ENCODE peak calls at places on chromosomes 7 and 10, in six cellular contexts. W is heart right ventricle, H is psoas muscle, Q is GM23338, R is pancreas, L is SK-N-SH. M is an unnamed sample. For H3K36me3, the result is how much of the 10 kb centered on the place peaks cover.

GRCh38 chr7:123573371-123573770 is 15.8 kb upstream of the NDUFA5 start:
- DNase-seq in W (no peak), L (no peak), Q (peak), R (no peak), H (no peak), M (no peak)

GRCh38 chr7:82091126-82091682 is 321.4 kb upstream of the HGF start:
- DNase-seq in L (peak), W (no peak), R (no peak), Q (no peak), H (no peak), M (no peak)

GRCh38 chr7:88229302-88229870 is 9.5 kb upstream of the SRI start:
- DNase-seq in H (no peak), L (no peak), Q (no peak), W (no peak), R (no peak), M (no peak)

GRCh38 chr7:90209776-90210175 is 1.8 kb upstream of the STEAP2 start:
- DNase-seq in W (no peak), H (no peak), Q (no peak), R (no peak), L (no peak), M (no peak)

GRCh38 chr10:49285232-49285631 is 13.7 kb upstream of the C10orf71 start:
- DNase-seq in Q (no peak), W (no peak), L (no peak), H (no peak), R (no peak), M (no peak)

GRCh38 chr10:114709966-114710365 is 51.9 kb upstream of the ABLIM1 start:
- DNase-seq in Q (no peak), H (no peak), W (no peak), L (no peak), R (no peak), M (no peak)

GRCh38 chr10:124703778-124704427 is 40.3 kb downstream of the FAM53B start:
- DNase-seq in R (peak), Q (no peak), L (no peak), W (peak), H (peak), M (peak)

GRCh38 chr10:53836638-53837037 is 964.4 kb downstream of the PCDH15 start:
- DNase-seq in Q (no peak), R (no peak), L (peak), W (no peak), H (no peak), M (no peak)

GRCh38 chr10:130990536-130990935 is 321.0 kb downstream of the TCERG1L start:
- DNase-seq in Q (no peak), L (no peak), W (no peak), H (no peak), R (no peak), M (no peak)

GRCh38 chr7:142303650-142304049 is 45.8 kb upstream of the PRSS58 start:
- DNase-seq in Q (peak), L (peak), W (no peak), R (no peak), H (no peak), M (no peak)

GRCh38 chr10:33142290-33142689 is 184.3 kb upstream of the ITGB1 start:
- DNase-seq in H (no peak), W (peak), R (no peak), Q (no peak), L (no peak), M (no peak)

GRCh38 chr7:26648429-26649015 is 215.9 kb downstream of the SKAP2 start:
- DNase-seq in W (no peak), Q (no peak), L (no peak), R (no peak), H (no peak), M (no peak)

GRCh38 chr7:32915041-32915536 is 23.5 kb upstream of the KBTBD2 start:
- DNase-seq in R (no peak), W (no peak), H (no peak), L (no peak), Q (no peak), M (no peak)

DNA sequence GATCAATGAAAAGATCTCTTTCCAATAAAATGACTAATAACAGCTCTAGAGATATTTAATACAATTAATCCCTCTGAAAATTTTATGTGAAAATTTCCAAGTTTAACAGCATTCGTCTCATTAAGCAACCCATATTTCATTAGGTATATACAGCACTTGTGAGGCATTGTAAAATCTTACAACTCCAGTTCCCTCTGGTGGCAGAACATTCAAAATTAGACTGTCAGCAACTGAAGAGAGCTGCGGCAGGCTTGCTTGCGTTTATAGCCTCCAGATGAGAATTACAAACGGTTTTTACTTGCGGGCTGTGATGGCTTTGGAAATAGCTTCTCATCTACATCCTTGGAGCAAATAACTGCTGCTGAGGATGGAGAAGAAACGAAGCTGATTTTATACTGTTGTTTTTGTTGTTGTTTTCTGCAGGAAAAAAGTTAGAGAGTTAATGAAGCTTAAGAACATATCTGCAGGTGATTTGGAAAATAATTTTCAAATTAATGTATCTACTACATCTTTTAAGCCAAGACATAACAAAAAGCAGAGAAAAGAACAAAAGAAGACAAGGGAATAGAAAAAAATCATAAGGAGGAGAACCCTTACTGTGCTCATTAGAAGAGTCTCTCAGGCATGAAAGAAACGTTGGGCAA is 171.3 kb downstream of the MAGI2 start:
- DNase-seq in W (no peak), L (peak), R (no peak), H (no peak), Q (peak), M (no peak)
- TF ChIP-seq CTCF in W (peak), L (peak), R (no peak), H (peak), Q (peak), M (no peak)

GRCh38 chr10:30842185-30842584 is 189.5 kb downstream of the ZNF438 start:
- DNase-seq in L (no peak), Q (no peak), R (no peak), W (no peak), H (no peak), M (no peak)
- H3K36me3 ChIP-seq in L (under half), Q (under half), R (under half), W (under half), H (under half), M (under half)

GRCh38 chr10:51896849-51897248 is 197.5 kb upstream of the CSTF2T start:
- DNase-seq in H (no peak), L (no peak), R (no peak), Q (no peak), W (no peak), M (no peak)

GRCh38 chr10:51892313-51892712 is 192.9 kb upstream of the CSTF2T start:
- DNase-seq in W (no peak), H (no peak), R (no peak), Q (no peak), L (no peak), M (no peak)

GRCh38 chr10:51894752-51895151 is 195.4 kb upstream of the CSTF2T start:
- DNase-seq in H (no peak), Q (no peak), L (no peak), R (no peak), W (no peak), M (no peak)

GRCh38 chr10:51895209-51895608 is 195.8 kb upstream of the CSTF2T start:
- DNase-seq in W (peak), Q (no peak), L (no peak), R (no peak), H (peak), M (no peak)

GRCh38 chr10:51892965-51893658 is 193.7 kb upstream of the CSTF2T start:
- DNase-seq in R (no peak), L (peak), W (no peak), H (no peak), Q (peak), M (no peak)
- TF ChIP-seq CTCF in R (no peak), L (peak), W (no peak), H (peak), Q (peak), M (no peak)

GRCh38 chr7:131106681-131107342 is 220.9 kb upstream of the MKLN1 start:
- DNase-seq in L (peak), W (peak), H (peak), Q (peak), R (peak), M (peak)

GRCh38 chr7:131105803-131106680 is 221.6 kb upstream of the MKLN1 start:
- DNase-seq in H (peak), W (peak), Q (peak), R (peak), L (peak), M (peak)

GRCh38 chr7:131103997-131104396 is 223.7 kb upstream of the MKLN1 start:
- DNase-seq in L (no peak), W (no peak), Q (no peak), R (no peak), H (no peak), M (no peak)

GRCh38 chr7:131105294-131105802 is 222.3 kb upstream of the MKLN1 start:
- DNase-seq in W (no peak), R (no peak), Q (peak), L (no peak), H (no peak), M (peak)

GRCh38 chr7:131104611-131105293 is 222.9 kb upstream of the MKLN1 start:
- DNase-seq in R (no peak), Q (no peak), H (no peak), W (no peak), L (no peak), M (no peak)
- H3K36me3 ChIP-seq in R (under half), Q (under half), H (under half), W (under half), L (under half), M (under half)

DNA sequence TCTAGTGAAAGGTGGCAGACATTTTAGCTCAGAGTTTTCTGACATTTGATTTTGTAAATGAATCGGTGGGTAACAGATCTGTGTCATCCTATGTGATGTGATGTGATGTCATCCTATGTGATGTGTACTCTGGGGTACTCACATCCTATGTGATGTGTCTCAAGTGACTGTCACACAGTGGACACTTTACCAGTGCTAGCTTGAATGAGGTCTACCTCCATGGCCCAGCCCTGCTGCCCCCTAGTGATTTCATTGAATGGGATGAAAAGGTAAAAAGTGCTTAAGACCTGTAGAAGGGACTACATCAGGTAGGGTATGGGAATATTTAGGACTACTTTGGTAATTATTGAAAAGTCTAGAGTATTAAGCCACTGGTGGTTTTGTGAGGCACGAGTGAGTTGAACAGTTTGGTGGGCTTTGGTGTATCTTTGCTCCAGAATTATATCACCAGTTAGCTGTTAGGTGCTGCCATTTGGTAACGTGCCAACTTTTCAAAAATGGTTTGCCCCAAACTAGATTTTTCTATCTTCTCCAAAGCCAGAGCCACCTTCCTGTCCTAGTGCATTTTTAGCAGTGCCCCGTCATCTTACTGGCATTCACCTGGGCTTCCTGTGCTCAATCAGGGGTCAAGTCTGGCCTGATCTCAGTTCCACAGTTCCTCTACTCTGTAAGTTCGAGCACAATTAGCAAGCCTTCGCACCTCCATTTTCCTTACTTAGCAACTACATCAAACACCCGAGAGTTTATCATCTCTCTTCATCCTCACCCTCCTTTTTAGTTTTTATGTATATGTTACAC is 9.7 kb downstream of the EIF4H start:
- DNase-seq in Q (peak), L (peak), H (no peak), W (no peak), R (no peak), M (peak)
- TF ChIP-seq CTCF in Q (peak), L (peak), H (peak), W (no peak), R (no peak), M (no peak)

GRCh38 chr10:11858093-11858492 is 34.9 kb downstream of the PROSER2 start:
- DNase-seq in L (no peak), Q (no peak), W (no peak), H (no peak), R (no peak), M (no peak)

GRCh38 chr10:11853468-11853867 is 30.3 kb downstream of the PROSER2 start:
- DNase-seq in H (no peak), W (no peak), Q (peak), L (no peak), R (no peak), M (no peak)

GRCh38 chr10:11856089-11856488 is 32.9 kb downstream of the PROSER2 start:
- DNase-seq in R (no peak), L (no peak), W (no peak), H (no peak), Q (no peak), M (no peak)

GRCh38 chr10:11854301-11854700 is 31.1 kb downstream of the PROSER2 start:
- DNase-seq in W (no peak), Q (no peak), L (no peak), R (no peak), H (no peak), M (no peak)

DNA sequence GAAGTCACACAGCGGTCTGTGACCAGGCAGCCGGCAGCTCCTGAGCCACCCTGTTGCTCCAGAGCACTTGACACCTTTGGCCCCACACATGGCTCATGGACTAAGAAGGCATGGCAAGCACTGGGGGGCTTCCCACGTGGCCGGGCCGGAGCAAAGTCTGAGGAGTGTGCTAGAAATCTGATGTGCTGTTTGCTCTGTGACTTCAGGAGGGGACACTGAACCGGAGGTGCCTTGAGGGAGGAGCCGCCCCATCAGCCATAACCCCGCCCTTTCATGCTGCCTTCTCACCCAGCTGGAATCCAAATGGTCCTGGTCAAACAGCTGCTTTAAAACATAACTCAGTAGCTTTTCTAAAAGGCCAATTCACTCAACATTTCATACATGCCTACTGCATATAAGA is 33.5 kb downstream of the PROSER2 start:
- DNase-seq in H (no peak), L (no peak), W (no peak), R (no peak), Q (no peak), M (no peak)
- H3K36me3 ChIP-seq in H (under half), L (under half), W (under half), R (under half), Q (under half), M (under half)

GRCh38 chr10:36271631-36272340 is 629.7 kb upstream of the FZD8 start:
- DNase-seq in Q (no peak), H (no peak), L (no peak), R (no peak), W (no peak), M (no peak)

GRCh38 chr10:36266923-36267322 is 624.8 kb upstream of the FZD8 start:
- DNase-seq in W (no peak), H (no peak), Q (no peak), R (no peak), L (no peak), M (no peak)

GRCh38 chr10:36263871-36264270 is 621.8 kb upstream of the FZD8 start:
- DNase-seq in H (no peak), L (no peak), Q (no peak), R (no peak), W (no peak), M (no peak)

DNA sequence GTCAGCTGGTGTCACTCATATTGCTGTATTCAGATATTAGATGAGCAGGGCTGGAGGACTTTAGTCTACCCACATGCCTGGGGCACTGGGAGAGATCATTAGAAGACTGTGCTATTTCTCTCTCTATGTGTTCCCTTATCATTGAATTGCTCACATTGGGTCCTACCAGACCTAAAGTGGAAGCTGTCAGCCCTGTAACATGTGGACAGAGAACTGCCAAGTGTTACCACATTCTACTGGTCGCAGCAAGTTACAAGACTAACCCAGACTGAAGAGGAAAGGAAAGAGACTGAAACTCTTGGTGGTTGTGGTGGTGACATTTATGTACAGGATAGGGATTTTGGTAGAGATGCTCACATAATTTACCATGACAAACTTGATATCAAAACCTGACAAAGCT is 627.1 kb upstream of the FZD8 start:
- DNase-seq in W (no peak), Q (no peak), L (no peak), H (no peak), R (no peak), M (no peak)
- TF ChIP-seq CTCF in W (no peak), Q (no peak), L (no peak), H (no peak), R (no peak), M (no peak)

DNA sequence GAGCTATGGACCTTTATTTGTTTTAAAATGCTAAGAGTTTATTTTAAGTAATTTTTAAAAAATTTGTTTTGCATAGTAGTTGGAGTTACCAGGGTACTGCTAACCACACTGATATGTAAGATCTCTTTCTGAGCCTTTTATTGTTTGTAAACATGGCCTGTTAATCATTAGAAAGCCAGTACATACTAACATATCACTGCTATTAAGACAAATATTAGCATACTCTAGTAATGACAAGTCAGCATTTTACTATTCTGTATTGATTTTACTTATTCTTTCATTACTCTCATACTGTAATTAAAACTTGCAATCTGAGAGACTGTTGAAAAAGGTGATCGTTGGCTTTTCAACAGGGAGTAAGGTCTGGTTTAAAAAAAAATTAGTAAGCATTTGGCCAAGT is 66.7 kb downstream of the PTEN start:
- DNase-seq in W (no peak), Q (no peak), R (no peak), L (no peak), H (no peak), M (no peak)
- H3K36me3 ChIP-seq in W (under half), Q (under half), R (under half), L (under half), H (under half), M (under half)